ENCODE peak calls at places on chromosomes 11 and 22, in eight cellular contexts. X, T, V, G, U, L, D and J are unnamed samples.

GRCh38 chr11:723120-723883 is 17.3 kb downstream of the EPS8L2 start:
- DNase-seq in X (peak), T (peak), V (peak), G (no peak), U (peak), L (peak), D (peak), J (peak)

GRCh38 chr11:73393011-73393380 is 16.8 kb downstream of the RELT start:
- DNase-seq in X (no peak), T (no peak), V (peak), G (no peak), U (no peak), L (no peak), D (no peak), J (no peak)

GRCh38 chr22:48250286-48250895 is 1487.9 kb downstream of the TBC1D22A start:
- DNase-seq in X (no peak), T (no peak), V (no peak), G (no peak), U (no peak), L (no peak), D (no peak), J (no peak)

GRCh38 chr11:80163011-80163410 is 722.2 kb upstream of the TENM4 start:
- DNase-seq in X (peak), T (no peak), V (peak), G (no peak), U (peak), L (no peak), D (no peak), J (no peak)

GRCh38 chr22:39567135-39567946 is 3.2 kb upstream of the CACNA1I start:
- DNase-seq in X (peak), T (peak), V (no peak), G (no peak), U (no peak), L (peak), D (peak), J (no peak)

GRCh38 chr22:46075764-46076531 is 74.4 kb upstream of the PPARA start:
- DNase-seq in X (no peak), T (no peak), V (peak), G (no peak), U (no peak), L (no peak), D (no peak), J (no peak)

GRCh38 chr22:40042312-40042711 is 47.6 kb downstream of the FAM83F start:
- DNase-seq in X (no peak), T (no peak), V (no peak), G (no peak), U (no peak), L (no peak), D (no peak), J (no peak)

GRCh38 chr11:124238512-124238911 is 2.4 kb upstream of the OR8G1 start:
- DNase-seq in X (no peak), T (no peak), V (no peak), G (no peak), U (no peak), L (no peak), D (no peak), J (no peak)